ENCODE peak calls at places on chromosome 7, in nine cellular contexts. S is stomach, E is activated T-cell treated with anti-CD3 and anti-CD28 coated beads for 1 hour, W is tibial artery, N is SW480, X is fibroblast of the aortic adventitia, L is stromal cell of bone marrow, O is lung microvascular endothelial cell, T is left ventricle myocardium superior. M is an unnamed sample.

GRCh38 chr7:96674565-96674964 is 35.1 kb downstream of the SEM1 start:
- DNase-seq in S (no peak), E (no peak), W (no peak), N (no peak), X (peak; percentile 22), L (no peak), O (peak; percentile 75), T (no peak), M (no peak)

GRCh38 chr7:20241491-20242261 is 24.5 kb upstream of the MACC1 start:
- DNase-seq in S (no peak), E (no peak), W (no peak), N (peak; percentile 97), X (peak; percentile 99), L (peak; percentile 69), O (no peak), T (no peak), M (peak; percentile 80)

GRCh38 chr7:121624922-121625321 is 228.8 kb upstream of the FAM3C start:
- DNase-seq in S (no peak), E (no peak), W (peak; percentile 24), N (no peak), X (peak; percentile 57), L (peak; percentile 36), O (peak; percentile 20), T (peak; percentile 63), M (peak; percentile 33)

GRCh38 chr7:97555845-97556431 is 175.9 kb upstream of the TAC1 start:
- DNase-seq in S (no peak), E (no peak), W (no peak), N (no peak), X (no peak), L (no peak), O (peak; percentile 2), T (no peak), M (no peak)

GRCh38 chr7:73716318-73716890 is 3.1 kb downstream of the STX1A start:
- DNase-seq in S (no peak), E (no peak), W (no peak), N (no peak), X (no peak), L (no peak), O (no peak), T (no peak), M (no peak)

GRCh38 chr7:24025765-24026164 is 258.2 kb upstream of the NPY start:
- DNase-seq in S (no peak), E (no peak), W (no peak), N (no peak), X (no peak), L (no peak), O (no peak), T (no peak), M (no peak)

GRCh38 chr7:68288099-68288498 is 1291.5 kb downstream of the TYW1 start:
- DNase-seq in S (no peak), E (no peak), W (no peak), N (no peak), X (no peak), L (no peak), O (no peak), T (no peak), M (no peak)

GRCh38 chr7:21642422-21642821 is 99.6 kb downstream of the DNAH11 start:
- DNase-seq in S (no peak), E (no peak), W (no peak), N (no peak), X (peak; percentile 13), L (no peak), O (no peak), T (no peak), M (peak; percentile 88)

GRCh38 chr7:29063231-29063630 is 83.1 kb downstream of the CPVL start:
- DNase-seq in S (no peak), E (no peak), W (no peak), N (no peak), X (peak; percentile 55), L (no peak), O (no peak), T (no peak), M (no peak)

GRCh38 chr7:44965937-44966730 is 12.7 kb downstream of the MYO1G start:
- DNase-seq in S (no peak), E (no peak), W (no peak), N (no peak), X (no peak), L (no peak), O (no peak), T (no peak), M (no peak)

GRCh38 chr7:98178321-98178720 is 32.9 kb upstream of the BHLHA15 start:
- DNase-seq in S (peak; percentile 91), E (no peak), W (no peak), N (no peak), X (no peak), L (no peak), O (no peak), T (peak; percentile 87), M (no peak)

GRCh38 chr7:142231716-142232115 is 26.1 kb downstream of the PRSS58 start:
- DNase-seq in S (no peak), E (no peak), W (no peak), N (peak; percentile 18), X (no peak), L (no peak), O (no peak), T (peak; percentile 28), M (no peak)

GRCh38 chr7:29113384-29114102 is 32.8 kb downstream of the CPVL start:
- DNase-seq in S (no peak), E (no peak), W (no peak), N (peak; percentile 69), X (peak; percentile 31), L (no peak), O (no peak), T (no peak), M (peak; percentile 89)

GRCh38 chr7:77993823-77994222 is 195.2 kb downstream of the PHTF2 start:
- DNase-seq in S (no peak), E (no peak), W (no peak), N (no peak), X (no peak), L (no peak), O (no peak), T (no peak), M (no peak)

GRCh38 chr7:78327718-78328117 is 529.1 kb downstream of the PHTF2 start:
- DNase-seq in S (no peak), E (no peak), W (no peak), N (no peak), X (no peak), L (no peak), O (no peak), T (no peak), M (no peak)

GRCh38 chr7:149637911-149638565 is 135.3 kb downstream of the ZNF467 start:
- DNase-seq in S (no peak), E (no peak), W (no peak), N (no peak), X (no peak), L (no peak), O (no peak), T (no peak), M (no peak)

GRCh38 chr7:129298268-129298893 is 73.6 kb downstream of the AHCYL2 start:
- DNase-seq in S (peak; percentile 61), E (peak; percentile 51), W (peak; percentile 28), N (peak; percentile 46), X (peak; percentile 60), L (no peak), O (peak; percentile 77), T (peak; percentile 48), M (peak; percentile 9)

GRCh38 chr7:74575083-74575803 is 82.3 kb upstream of the GTF2I start:
- DNase-seq in S (peak; percentile 48), E (no peak), W (no peak), N (peak; percentile 63), X (peak; percentile 63), L (no peak), O (no peak), T (no peak), M (no peak)

GRCh38 chr7:29217112-29217511 is 22.5 kb downstream of the CHN2 start:
- DNase-seq in S (no peak), E (no peak), W (no peak), N (no peak), X (no peak), L (no peak), O (no peak), T (no peak), M (peak; percentile 30)

GRCh38 chr7:151710646-151711434 is 166.1 kb downstream of the PRKAG2 start:
- DNase-seq in S (no peak), E (no peak), W (no peak), N (no peak), X (no peak), L (no peak), O (no peak), T (no peak), M (no peak)

GRCh38 chr7:50197547-50197946 is 104.5 kb upstream of the ZPBP start:
- DNase-seq in S (no peak), E (no peak), W (no peak), N (peak; percentile 98), X (no peak), L (no peak), O (no peak), T (no peak), M (peak; percentile 50)

GRCh38 chr7:82339958-82340357 is 103.6 kb downstream of the CACNA2D1 start:
- DNase-seq in S (no peak), E (no peak), W (no peak), N (no peak), X (no peak), L (peak; percentile 34), O (no peak), T (no peak), M (no peak)

GRCh38 chr7:37987732-37988131 is 67.3 kb downstream of the EPDR1 start:
- DNase-seq in S (no peak), E (no peak), W (no peak), N (peak; percentile 87), X (peak; percentile 38), L (no peak), O (no peak), T (no peak), M (no peak)

GRCh38 chr7:3092468-3092867 is 48.8 kb upstream of the CARD11 start:
- DNase-seq in S (no peak), E (peak; percentile 31), W (peak; percentile 47), N (no peak), X (no peak), L (no peak), O (no peak), T (peak; percentile 55), M (no peak)

GRCh38 chr7:28383949-28384348 is 28.4 kb upstream of the CREB5 start:
- DNase-seq in S (no peak), E (no peak), W (no peak), N (no peak), X (no peak), L (no peak), O (no peak), T (no peak), M (no peak)

GRCh38 chr7:100890640-100891521 is 1.4 kb upstream of the UFSP1 start:
- DNase-seq in S (no peak), E (no peak), W (no peak), N (no peak), X (no peak), L (no peak), O (no peak), T (no peak), M (no peak)

GRCh38 chr7:47571355-47572100 is 10.4 kb downstream of the TNS3 start:
- DNase-seq in S (peak; percentile 83), E (no peak), W (peak; percentile 76), N (peak; percentile 84), X (peak; percentile 69), L (peak; percentile 52), O (peak; percentile 87), T (peak; percentile 90), M (no peak)

GRCh38 chr7:47000561-47000960 is 581.4 kb downstream of the TNS3 start:
- DNase-seq in S (no peak), E (no peak), W (no peak), N (no peak), X (no peak), L (no peak), O (no peak), T (no peak), M (no peak)

GRCh38 chr7:65441010-65441409 is 67.4 kb downstream of the ZNF92 start:
- DNase-seq in S (no peak), E (no peak), W (no peak), N (peak; percentile 26), X (peak; percentile 67), L (peak; percentile 48), O (no peak), T (no peak), M (no peak)

GRCh38 chr7:41239596-41239995 is 463.3 kb downstream of the INHBA start:
- DNase-seq in S (no peak), E (no peak), W (no peak), N (no peak), X (peak; percentile 52), L (no peak), O (no peak), T (no peak), M (no peak)

GRCh38 chr7:131578602-131579001 is 22.2 kb upstream of the PODXL start:
- DNase-seq in S (no peak), E (no peak), W (no peak), N (no peak), X (no peak), L (no peak), O (no peak), T (no peak), M (no peak)